ENCODE peak calls at places on chromosomes 16 and 17, in nine cellular contexts. T, H, Q, R, J, O, B, L and I are unnamed samples.

GRCh38 chr16:75497558-75497957 is 2.3 kb upstream of the CHST6 start:
- DNase-seq in L (no peak), T (no peak), B (no peak), Q (no peak), R (no peak), O (no peak), J (peak), H (no peak), I (no peak)

GRCh38 chr17:43840814-43841213 is 6.2 kb upstream of the CD300LG start:
- DNase-seq in H (no peak), L (peak), B (no peak), J (no peak), Q (peak), O (peak), R (no peak), T (no peak), I (no peak)

GRCh38 chr17:28700830-28701492 is 10.7 kb downstream of the PROCA1 start:
- DNase-seq in H (no peak), L (no peak), Q (peak), R (no peak), T (no peak), B (no peak), J (no peak), O (no peak), I (no peak)

GRCh38 chr17:10698116-10698818 is 873 bp downstream of the ADPRM start:
- DNase-seq in H (peak), B (no peak), R (no peak), L (no peak), Q (peak), J (no peak), O (peak), T (peak), I (no peak)

GRCh38 chr17:6546069-6546718 is 10.2 kb downstream of the PITPNM3 start:
- DNase-seq in R (no peak), Q (no peak), B (no peak), L (no peak), J (no peak), H (peak), O (no peak), T (no peak), I (no peak)

GRCh38 chr17:7989781-7990655 is 12.4 kb upstream of the GUCY2D start:
- DNase-seq in R (peak), L (peak), B (peak), Q (peak), O (peak), J (peak), T (peak), H (peak), I (peak)

GRCh38 chr16:5900046-5900445 is 802.5 kb upstream of the EEF2KMT start:
- DNase-seq in Q (no peak), O (no peak), T (no peak), L (no peak), H (peak), R (no peak), B (no peak), J (no peak), I (no peak)

GRCh38 chr17:9057310-9057709 is 36.0 kb downstream of the NTN1 start:
- DNase-seq in L (no peak), H (no peak), B (no peak), T (no peak), R (no peak), Q (no peak), O (no peak), J (no peak), I (no peak)

GRCh38 chr17:69361156-69361555 is 34.2 kb upstream of the ABCA5 start:
- DNase-seq in R (no peak), T (no peak), H (no peak), B (no peak), Q (no peak), J (no peak), O (no peak), L (no peak), I (no peak)

GRCh38 chr17:6471531-6472465 is 27.5 kb downstream of the PIMREG start:
- DNase-seq in L (peak), T (no peak), R (no peak), Q (no peak), J (no peak), O (peak), H (peak), B (no peak), I (no peak)

GRCh38 chr17:41811549-41812175 is at the start of gene P3H4:
- DNase-seq in O (peak), B (peak), R (peak), J (peak), L (peak), T (peak), H (peak), Q (peak), I (peak)

GRCh38 chr17:16477255-16477654 is 14.7 kb downstream of the LRRC75A start:
- DNase-seq in R (no peak), O (no peak), J (peak), T (no peak), B (no peak), L (no peak), Q (peak), H (peak), I (peak)

GRCh38 chr16:87579691-87580090 is 22.6 kb upstream of the JPH3 start:
- DNase-seq in Q (no peak), J (no peak), T (no peak), R (no peak), H (no peak), B (no peak), O (no peak), L (no peak), I (no peak)

GRCh38 chr16:58847902-58848661 is 114.0 kb upstream of the GOT2 start:
- DNase-seq in B (no peak), H (no peak), O (no peak), R (no peak), Q (no peak), J (no peak), T (no peak), L (no peak), I (no peak)

GRCh38 chr17:64413505-64413904 is 22.8 kb upstream of the PECAM1 start:
- DNase-seq in R (no peak), B (no peak), J (no peak), Q (peak), L (no peak), O (no peak), T (no peak), H (no peak), I (no peak)

GRCh38 chr17:7124923-7125322 is 10.3 kb upstream of the ASGR2 start:
- DNase-seq in T (no peak), O (no peak), J (no peak), R (no peak), H (no peak), B (no peak), Q (no peak), L (no peak), I (no peak)

GRCh38 chr16:73033271-73033998 is 14.5 kb downstream of the ZFHX3 start:
- DNase-seq in L (peak), B (no peak), H (no peak), Q (peak), R (no peak), T (no peak), J (no peak), O (peak), I (no peak)

GRCh38 chr17:61474235-61474927 is 22.2 kb downstream of the TBX4 start:
- DNase-seq in T (no peak), H (peak), R (no peak), L (no peak), B (no peak), O (no peak), Q (no peak), J (no peak), I (no peak)

GRCh38 chr17:80990921-80991644 is 558 bp upstream of the CHMP6 start:
- DNase-seq in B (no peak), R (no peak), J (no peak), Q (peak), O (no peak), T (no peak), L (no peak), H (no peak), I (no peak)

GRCh38 chr17:82963104-82963950 is 116.1 kb upstream of the METRNL start:
- DNase-seq in J (peak), O (peak), L (peak), R (no peak), Q (peak), T (peak), H (peak), B (no peak), I (peak)

GRCh38 chr16:54812229-54812628 is 118.4 kb upstream of the IRX5 start:
- DNase-seq in H (no peak), Q (no peak), O (no peak), T (no peak), B (no peak), R (no peak), J (no peak), L (no peak), I (no peak)

GRCh38 chr16:3188675-3188924 is 596 bp downstream of the OR1F1 start:
- DNase-seq in Q (no peak), L (no peak), H (no peak), R (no peak), O (no peak), T (no peak), B (no peak), J (no peak), I (no peak)

GRCh38 chr16:3192476-3193019 is 4.5 kb downstream of the OR1F1 start:
- DNase-seq in L (no peak), J (no peak), R (no peak), Q (peak), T (no peak), H (no peak), B (no peak), O (no peak), I (no peak)

GRCh38 chr16:3189869-3190268 is 1.9 kb downstream of the OR1F1 start:
- DNase-seq in T (no peak), B (no peak), H (no peak), L (peak), R (no peak), Q (no peak), J (no peak), O (no peak), I (no peak)

GRCh38 chr16:3188925-3189825 is 1.2 kb downstream of the OR1F1 start:
- DNase-seq in Q (peak), B (no peak), T (peak), O (peak), R (no peak), H (peak), J (no peak), L (peak), I (no peak)

GRCh38 chr16:3190949-3191353 is 2.9 kb downstream of the OR1F1 start:
- DNase-seq in T (peak), J (no peak), B (no peak), L (peak), O (no peak), Q (no peak), R (no peak), H (no peak), I (no peak)
- H3K4me3 ChIP-seq in T (peak), J (no peak), B (no peak), L (peak), O (peak), Q (peak), R (peak), H (peak), I (no peak)

DNA sequence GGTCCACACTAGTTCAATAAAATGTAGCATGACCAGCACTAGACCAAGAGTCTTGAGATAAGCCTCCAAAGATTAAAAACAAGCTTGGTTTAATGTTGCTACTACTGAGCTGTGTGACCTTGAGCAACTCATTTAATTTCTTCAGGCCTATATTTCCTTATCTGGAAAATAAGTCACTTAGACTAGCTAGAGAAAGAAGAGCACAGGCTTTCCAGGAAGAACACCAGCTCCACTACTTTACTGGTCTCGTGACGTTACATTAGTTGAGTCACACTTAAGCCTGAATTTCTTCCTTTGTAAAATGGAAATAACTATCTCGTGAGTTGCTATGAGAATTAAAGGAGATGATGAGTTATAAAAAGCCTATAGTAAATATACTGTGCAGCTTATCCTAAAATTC is 5.4 kb downstream of the HELZ start:
- DNase-seq in T (no peak), H (no peak), R (no peak), L (no peak), O (no peak), Q (no peak), J (no peak), B (no peak), I (no peak)
- H3K4me3 ChIP-seq in T (no peak), H (no peak), R (no peak), L (no peak), O (no peak), Q (no peak), J (no peak), B (no peak), I (no peak)

GRCh38 chr17:35877345-35878029 is 2.7 kb downstream of the CCL5 start:
- DNase-seq in T (no peak), J (no peak), O (no peak), H (no peak), B (no peak), R (no peak), L (no peak), Q (no peak), I (no peak)

GRCh38 chr17:35872581-35872980 is 3.9 kb upstream of the HEATR9 start:
- DNase-seq in J (no peak), R (no peak), L (no peak), T (no peak), H (no peak), O (no peak), Q (no peak), B (no peak), I (no peak)

GRCh38 chr17:35878361-35878760 is 1.8 kb downstream of the CCL5 start:
- DNase-seq in Q (no peak), J (no peak), T (no peak), R (no peak), H (no peak), L (no peak), B (no peak), O (no peak), I (no peak)

GRCh38 chr17:35871415-35871814 is 2.7 kb upstream of the HEATR9 start:
- DNase-seq in L (peak), H (no peak), J (no peak), R (no peak), B (no peak), T (peak), O (no peak), Q (peak), I (no peak)

DNA sequence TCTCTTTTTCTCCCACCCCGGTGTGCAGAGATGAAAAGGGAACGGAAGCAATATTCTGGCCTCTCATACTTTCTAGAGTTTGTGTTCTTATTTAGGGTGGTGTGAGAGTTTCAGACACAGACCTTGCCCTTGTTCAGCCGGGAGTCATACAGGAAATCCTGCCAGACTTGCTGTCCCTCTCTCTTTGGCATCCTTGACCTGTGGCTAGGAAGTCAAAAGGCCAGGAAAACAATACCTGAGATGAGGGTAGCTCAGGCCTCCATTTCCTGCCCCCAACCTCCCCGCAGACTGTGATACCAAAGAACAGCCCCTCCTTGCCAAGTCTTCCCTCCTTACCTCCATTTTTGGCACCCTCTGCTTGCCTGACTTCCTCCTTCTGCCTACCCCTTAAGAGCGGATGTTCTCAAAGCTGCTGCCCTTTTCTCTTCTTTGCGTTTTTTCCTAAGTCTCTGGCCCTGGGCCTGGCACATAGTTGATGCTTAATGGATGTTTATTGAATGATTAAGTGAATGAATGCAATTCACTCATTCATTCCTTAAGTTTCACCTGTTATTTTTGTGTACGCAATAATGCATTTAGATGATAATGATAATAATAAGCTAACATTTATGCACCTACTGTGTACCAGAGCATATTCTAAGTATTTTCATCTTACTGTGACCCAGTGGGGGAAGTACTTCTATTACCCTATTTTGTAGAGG is 4.6 kb downstream of the CCL5 start:
- DNase-seq in R (no peak), L (no peak), Q (no peak), J (peak), B (no peak), O (no peak), T (no peak), H (no peak), I (no peak)
- H3K4me3 ChIP-seq in R (no peak), L (no peak), Q (no peak), J (no peak), B (peak), O (no peak), T (peak), H (no peak), I (no peak)

DNA sequence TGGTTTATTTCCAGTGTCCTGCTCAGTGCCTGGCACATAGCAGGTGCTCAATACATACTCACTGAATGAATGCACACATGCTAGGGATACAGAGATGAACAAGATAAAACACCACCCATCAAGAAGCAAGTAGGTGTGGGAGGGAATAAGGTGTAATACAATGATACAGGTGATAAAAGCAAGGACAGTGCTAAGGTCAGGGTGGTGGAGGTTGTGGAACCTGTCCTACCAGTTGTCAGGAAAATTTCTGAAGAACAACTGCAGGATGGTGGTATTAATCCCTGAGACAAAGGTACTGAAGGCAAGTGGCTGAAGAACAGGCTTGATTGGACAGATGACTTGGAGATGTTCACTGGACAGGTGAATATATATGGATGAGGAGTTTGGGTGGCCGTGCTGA is 1.8 kb downstream of the KNOP1 start:
- DNase-seq in T (no peak), H (peak), Q (no peak), B (no peak), R (no peak), O (no peak), L (no peak), J (no peak), I (no peak)
- H3K4me3 ChIP-seq in T (no peak), H (peak), Q (no peak), B (no peak), R (peak), O (peak), L (peak), J (no peak), I (peak)

GRCh38 chr17:68289473-68289872 is 1.5 kb downstream of the SLC16A6 start:
- DNase-seq in J (no peak), Q (no peak), R (no peak), O (no peak), H (no peak), L (no peak), T (no peak), B (no peak), I (no peak)
- H3K4me3 ChIP-seq in J (no peak), Q (no peak), R (peak), O (no peak), H (no peak), L (no peak), T (peak), B (peak), I (no peak)

GRCh38 chr16:49446805-49447204 is 73.2 kb downstream of the C16orf78 start:
- DNase-seq in B (no peak), Q (no peak), J (no peak), H (no peak), R (no peak), O (no peak), T (no peak), L (no peak), I (no peak)
- H3K4me3 ChIP-seq in B (no peak), Q (no peak), J (no peak), H (no peak), R (no peak), O (no peak), T (no peak), L (no peak), I (no peak)

GRCh38 chr16:12574721-12575120 is 229.0 kb downstream of the CPPED1 start:
- DNase-seq in O (no peak), B (no peak), Q (no peak), L (no peak), J (no peak), T (no peak), R (no peak), H (no peak), I (no peak)

GRCh38 chr16:12578001-12578400 is 225.7 kb downstream of the CPPED1 start:
- DNase-seq in Q (no peak), O (no peak), L (no peak), B (no peak), R (no peak), T (no peak), J (no peak), H (no peak), I (no peak)

GRCh38 chr16:12573730-12574383 is 229.8 kb downstream of the CPPED1 start:
- DNase-seq in B (no peak), T (no peak), Q (peak), R (peak), O (peak), J (peak), H (peak), L (peak), I (peak)

GRCh38 chr16:12575288-12575687 is 228.4 kb downstream of the CPPED1 start:
- DNase-seq in J (no peak), H (no peak), R (no peak), Q (no peak), O (peak), B (no peak), L (no peak), T (no peak), I (no peak)

DNA sequence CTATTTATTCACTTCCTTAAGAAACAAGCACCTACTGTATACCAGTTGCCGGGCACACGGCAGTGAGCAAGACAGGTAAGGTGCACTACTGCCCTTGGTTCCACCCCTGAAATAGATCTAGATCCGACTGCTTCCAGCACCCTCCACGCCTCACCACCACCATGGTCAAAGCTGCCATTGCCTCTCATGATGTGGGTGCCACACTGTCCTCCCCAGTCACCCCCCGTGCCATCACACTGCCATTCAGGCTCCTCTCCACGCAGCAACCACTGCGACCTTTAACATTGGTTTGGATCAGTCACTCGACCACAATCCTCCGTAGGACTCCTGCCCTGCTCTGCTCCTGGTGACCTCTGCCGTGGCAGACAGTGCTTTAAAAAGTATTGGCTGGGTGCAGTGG is 226.8 kb downstream of the CPPED1 start:
- DNase-seq in B (no peak), R (no peak), Q (no peak), J (no peak), H (no peak), L (no peak), O (no peak), T (no peak), I (no peak)
- H3K4me3 ChIP-seq in B (no peak), R (no peak), Q (no peak), J (no peak), H (no peak), L (no peak), O (no peak), T (no peak), I (no peak)